ENCODE peak calls at places on chromosome 20, in nine cellular contexts. F is AG10803, N is mesothelial cell of epicardium, S is A549, A is GM12865, Y is lower lobe of right lung, T is transverse colon, I is choroid plexus epithelial cell, X is astrocyte. D is an unnamed sample.

GRCh38 chr20:15113374-15113773 is 776.0 kb upstream of the FLRT3 start:
- DNase-seq in F (peak), N (no peak), S (no peak), A (no peak), Y (no peak), T (no peak), I (no peak), X (no peak), D (no peak)

GRCh38 chr20:11124849-11125505 is 451.2 kb upstream of the JAG1 start:
- DNase-seq in F (no peak), N (no peak), S (no peak), A (no peak), Y (no peak), T (no peak), I (no peak), X (no peak), D (no peak)

GRCh38 chr20:31560094-31560899 is 44.8 kb upstream of the ID1 start:
- DNase-seq in F (peak), N (no peak), S (peak), A (peak), Y (peak), T (peak), I (peak), X (peak), D (peak)

GRCh38 chr20:4328541-4328940 is 313.2 kb upstream of the RNF24 start:
- DNase-seq in F (no peak), N (no peak), S (no peak), A (no peak), Y (no peak), T (no peak), I (no peak), X (no peak), D (no peak)

GRCh38 chr20:47703748-47704147 is 81.5 kb downstream of the SULF2 start:
- DNase-seq in F (peak), N (no peak), S (no peak), A (no peak), Y (no peak), T (no peak), I (peak), X (peak), D (no peak)

GRCh38 chr20:3765171-3765887 is 2.2 kb downstream of the ADISSP start:
- DNase-seq in F (no peak), N (no peak), S (no peak), A (no peak), Y (peak), T (no peak), I (no peak), X (no peak), D (no peak)

GRCh38 chr20:57385940-57386339 is 5.3 kb upstream of the RBM38 start:
- DNase-seq in F (no peak), N (no peak), S (no peak), A (no peak), Y (no peak), T (no peak), I (no peak), X (no peak), D (no peak)

GRCh38 chr20:46004813-46005505 is 3.7 kb upstream of the MMP9 start:
- DNase-seq in F (no peak), N (no peak), S (no peak), A (peak), Y (no peak), T (peak), I (no peak), X (no peak), D (no peak)

GRCh38 chr20:10857362-10858070 is 183.7 kb upstream of the JAG1 start:
- DNase-seq in F (peak), N (no peak), S (peak), A (no peak), Y (no peak), T (peak), I (peak), X (peak), D (no peak)

GRCh38 chr20:38216201-38216600 is 44.3 kb downstream of the KIAA1755 start:
- DNase-seq in F (no peak), N (no peak), S (no peak), A (no peak), Y (no peak), T (no peak), I (no peak), X (no peak), D (no peak)

GRCh38 chr20:294602-295001 is 2.8 kb upstream of the ZCCHC3 start:
- DNase-seq in F (no peak), N (no peak), S (no peak), A (no peak), Y (no peak), T (no peak), I (no peak), X (no peak), D (no peak)

GRCh38 chr20:34579191-34579661 is 20.7 kb downstream of the MAP1LC3A start:
- DNase-seq in F (peak), N (no peak), S (peak), A (no peak), Y (no peak), T (peak), I (peak), X (peak), D (no peak)

GRCh38 chr20:12924126-12924525 is 84.6 kb upstream of the SPTLC3 start:
- DNase-seq in F (no peak), N (no peak), S (no peak), A (no peak), Y (no peak), T (no peak), I (no peak), X (no peak), D (no peak)

GRCh38 chr20:61973515-61974356 is 91.9 kb downstream of the TAF4 start:
- DNase-seq in F (no peak), N (no peak), S (no peak), A (no peak), Y (no peak), T (no peak), I (no peak), X (no peak), D (no peak)
- TF ChIP-seq CTCF in F (no peak), N (no peak), S (no peak), A (no peak), Y (no peak), T (no peak), I (no peak), X (no peak), D (no peak)

GRCh38 chr20:58869662-58870227 is 17.2 kb downstream of the GNAS start:
- DNase-seq in F (no peak), N (no peak), S (no peak), A (no peak), Y (no peak), T (no peak), I (no peak), X (no peak), D (no peak)
- TF ChIP-seq CTCF in F (no peak), N (no peak), S (no peak), A (no peak), Y (no peak), T (no peak), I (peak), X (no peak), D (no peak)

GRCh38 chr20:62400541-62400940 is 6.5 kb downstream of the CABLES2 start:
- DNase-seq in F (no peak), N (no peak), S (no peak), A (no peak), Y (no peak), T (no peak), I (no peak), X (no peak), D (no peak)

GRCh38 chr20:62402456-62402855 is 4.6 kb downstream of the CABLES2 start:
- DNase-seq in F (no peak), N (no peak), S (no peak), A (no peak), Y (no peak), T (no peak), I (no peak), X (no peak), D (no peak)

GRCh38 chr20:62400021-62400420 is 7.1 kb downstream of the CABLES2 start:
- DNase-seq in F (no peak), N (no peak), S (no peak), A (no peak), Y (no peak), T (no peak), I (no peak), X (no peak), D (no peak)

GRCh38 chr20:62403331-62403730 is 3.8 kb downstream of the CABLES2 start:
- DNase-seq in F (no peak), N (no peak), S (no peak), A (no peak), Y (no peak), T (no peak), I (no peak), X (no peak), D (no peak)

DNA sequence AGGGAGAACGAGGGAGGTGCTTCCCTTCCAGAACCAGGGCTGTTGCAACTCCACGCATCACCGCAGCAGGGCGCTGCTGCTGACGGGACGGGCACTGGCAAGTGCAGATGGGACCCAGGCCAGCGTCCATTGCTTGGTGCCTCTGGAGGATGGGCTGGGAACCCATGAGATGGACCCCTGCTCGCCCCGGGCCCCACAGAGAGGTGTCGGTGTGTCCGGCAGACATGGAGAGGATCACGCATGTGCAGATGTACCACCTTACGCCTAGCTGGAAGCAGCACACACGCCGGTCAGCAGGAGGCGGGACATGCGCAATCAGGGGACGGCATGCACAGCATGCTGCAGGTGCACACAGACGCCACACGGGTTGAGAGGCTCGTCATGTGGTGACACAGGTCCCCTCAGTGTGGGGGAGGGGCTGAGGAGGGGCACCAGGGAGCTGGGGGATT is 5.7 kb downstream of the CABLES2 start:
- DNase-seq in F (no peak), N (no peak), S (peak), A (no peak), Y (no peak), T (no peak), I (no peak), X (no peak), D (no peak)
- TF ChIP-seq CTCF in F (no peak), N (no peak), S (peak), A (no peak), Y (no peak), T (no peak), I (peak), X (no peak), D (peak)

GRCh38 chr20:16280219-16280618 is 293.0 kb downstream of the KIF16B start:
- DNase-seq in F (no peak), N (no peak), S (no peak), A (no peak), Y (no peak), T (no peak), I (no peak), X (no peak), D (no peak)

GRCh38 chr20:16283978-16284377 is 289.3 kb downstream of the KIF16B start:
- DNase-seq in F (no peak), N (no peak), S (no peak), A (no peak), Y (no peak), T (no peak), I (no peak), X (no peak), D (no peak)

GRCh38 chr20:16283307-16283706 is 289.9 kb downstream of the KIF16B start:
- DNase-seq in F (no peak), N (no peak), S (no peak), A (no peak), Y (no peak), T (no peak), I (no peak), X (no peak), D (no peak)

GRCh38 chr20:16284385-16285100 is 288.7 kb downstream of the KIF16B start:
- DNase-seq in F (no peak), N (no peak), S (no peak), A (no peak), Y (no peak), T (no peak), I (no peak), X (no peak), D (no peak)

GRCh38 chr20:16279320-16279719 is 293.9 kb downstream of the KIF16B start:
- DNase-seq in F (no peak), N (no peak), S (peak), A (peak), Y (no peak), T (no peak), I (no peak), X (no peak), D (no peak)
- TF ChIP-seq CTCF in F (peak), N (no peak), S (no peak), A (peak), Y (no peak), T (no peak), I (no peak), X (no peak), D (no peak)

GRCh38 chr20:44646641-44647274 is 4.7 kb downstream of the ADA start:
- DNase-seq in F (peak), N (no peak), S (peak), A (peak), Y (no peak), T (peak), I (peak), X (peak), D (no peak)

GRCh38 chr20:44648068-44648467 is 3.4 kb downstream of the ADA start:
- DNase-seq in F (no peak), N (no peak), S (no peak), A (no peak), Y (no peak), T (no peak), I (no peak), X (no peak), D (no peak)

GRCh38 chr20:44649976-44650375 is 1.5 kb downstream of the ADA start:
- DNase-seq in F (no peak), N (no peak), S (no peak), A (no peak), Y (no peak), T (no peak), I (no peak), X (no peak), D (no peak)

GRCh38 chr20:44650777-44651493 is 564 bp downstream of the ADA start:
- DNase-seq in F (no peak), N (no peak), S (peak), A (peak), Y (no peak), T (no peak), I (no peak), X (no peak), D (no peak)

GRCh38 chr20:44648579-44648978 is 2.9 kb downstream of the ADA start:
- DNase-seq in F (no peak), N (no peak), S (no peak), A (no peak), Y (no peak), T (no peak), I (no peak), X (no peak), D (no peak)
- TF ChIP-seq CTCF in F (no peak), N (no peak), S (no peak), A (no peak), Y (no peak), T (no peak), I (peak), X (no peak), D (no peak)

GRCh38 chr20:64053841-64054661 is 4.6 kb upstream of the SOX18 start:
- DNase-seq in F (no peak), N (no peak), S (peak), A (no peak), Y (peak), T (no peak), I (peak), X (no peak), D (no peak)
- TF ChIP-seq CTCF in F (peak), N (no peak), S (peak), A (peak), Y (peak), T (no peak), I (peak), X (no peak), D (no peak)

GRCh38 chr20:22430154-22430745 is 154.1 kb downstream of the FOXA2 start:
- DNase-seq in F (no peak), N (no peak), S (peak), A (no peak), Y (no peak), T (no peak), I (no peak), X (no peak), D (peak)
- TF ChIP-seq CTCF in F (no peak), N (no peak), S (no peak), A (no peak), Y (no peak), T (no peak), I (no peak), X (no peak), D (no peak)